ENCODE peak calls at places on chromosomes 7 and 10, in five cellular contexts. One of them, this sample, is unnamed.

GRCh38 chr10:7626283-7626682 is 40.5 kb downstream of the ITIH5 start:
- DNase-seq in lower lobe of right lung: no peak
- DNase-seq in Kasumi-1: no peak
- DNase-seq in C1 segment of cervical spinal cord: no peak
- DNase-seq in hepatic stellate cell: no peak
- DNase-seq in this sample: peak

GRCh38 chr10:24041030-24041429 is 167.9 kb upstream of the KIAA1217 start:
- DNase-seq in C1 segment of cervical spinal cord: no peak
- DNase-seq in hepatic stellate cell: no peak
- DNase-seq in lower lobe of right lung: no peak
- DNase-seq in Kasumi-1: no peak
- DNase-seq in this sample: no peak

GRCh38 chr7:157754416-157754790 is 417.6 kb downstream of the DNAJB6 start:
- DNase-seq in Kasumi-1: no peak
- DNase-seq in hepatic stellate cell: no peak
- DNase-seq in lower lobe of right lung: no peak
- DNase-seq in C1 segment of cervical spinal cord: no peak
- DNase-seq in this sample: no peak

GRCh38 chr10:68251625-68252275 is 19.8 kb upstream of the ATOH7 start:
- DNase-seq in lower lobe of right lung: no peak
- DNase-seq in Kasumi-1: no peak
- DNase-seq in hepatic stellate cell: no peak
- DNase-seq in C1 segment of cervical spinal cord: no peak
- DNase-seq in this sample: no peak

GRCh38 chr10:88620441-88620840 is 33.9 kb downstream of the LIPJ start:
- DNase-seq in Kasumi-1: no peak
- DNase-seq in lower lobe of right lung: no peak
- DNase-seq in C1 segment of cervical spinal cord: no peak
- DNase-seq in hepatic stellate cell: no peak
- DNase-seq in this sample: no peak

GRCh38 chr10:101311440-101312067 is 42.4 kb upstream of the BTRC start:
- DNase-seq in C1 segment of cervical spinal cord: no peak
- DNase-seq in Kasumi-1: no peak
- DNase-seq in lower lobe of right lung: no peak
- DNase-seq in hepatic stellate cell: no peak
- DNase-seq in this sample: no peak

GRCh38 chr7:55964802-55965470 is 551 bp downstream of the NIPSNAP2 start:
- DNase-seq in C1 segment of cervical spinal cord: peak
- DNase-seq in lower lobe of right lung: peak
- DNase-seq in hepatic stellate cell: peak
- DNase-seq in Kasumi-1: peak
- DNase-seq in this sample: peak

GRCh38 chr10:48807786-48808185 is 123.1 kb downstream of the WDFY4 start:
- DNase-seq in lower lobe of right lung: no peak
- DNase-seq in hepatic stellate cell: no peak
- DNase-seq in Kasumi-1: no peak
- DNase-seq in C1 segment of cervical spinal cord: no peak
- DNase-seq in this sample: no peak

GRCh38 chr10:107264742-107265141 is 100.2 kb upstream of the SORCS1 start:
- DNase-seq in Kasumi-1: peak
- DNase-seq in lower lobe of right lung: no peak
- DNase-seq in hepatic stellate cell: no peak
- DNase-seq in C1 segment of cervical spinal cord: no peak
- DNase-seq in this sample: no peak

GRCh38 chr7:157404845-157405481 is 68.2 kb downstream of the DNAJB6 start:
- DNase-seq in C1 segment of cervical spinal cord: no peak
- DNase-seq in Kasumi-1: peak
- DNase-seq in lower lobe of right lung: no peak
- DNase-seq in hepatic stellate cell: peak
- DNase-seq in this sample: peak

GRCh38 chr7:118142012-118142411 is 42.0 kb upstream of the LSM8 start:
- DNase-seq in C1 segment of cervical spinal cord: no peak
- DNase-seq in lower lobe of right lung: no peak
- DNase-seq in hepatic stellate cell: no peak
- DNase-seq in Kasumi-1: no peak
- DNase-seq in this sample: no peak

GRCh38 chr10:73965890-73966768 is 31.8 kb upstream of the VCL start:
- DNase-seq in hepatic stellate cell: peak
- DNase-seq in lower lobe of right lung: peak
- DNase-seq in Kasumi-1: peak
- DNase-seq in C1 segment of cervical spinal cord: peak
- DNase-seq in this sample: peak

GRCh38 chr10:970311-971149 is 17.7 kb upstream of the GTPBP4 start:
- DNase-seq in Kasumi-1: no peak
- DNase-seq in hepatic stellate cell: peak
- DNase-seq in lower lobe of right lung: no peak
- DNase-seq in C1 segment of cervical spinal cord: no peak
- DNase-seq in this sample: no peak

GRCh38 chr10:22481687-22482539 is 136.6 kb downstream of the SPAG6 start:
- DNase-seq in Kasumi-1: no peak
- DNase-seq in hepatic stellate cell: no peak
- DNase-seq in lower lobe of right lung: no peak
- DNase-seq in C1 segment of cervical spinal cord: no peak
- DNase-seq in this sample: no peak

GRCh38 chr10:78783753-78784152 is 285.0 kb upstream of the ZMIZ1 start:
- DNase-seq in hepatic stellate cell: no peak
- DNase-seq in C1 segment of cervical spinal cord: no peak
- DNase-seq in Kasumi-1: no peak
- DNase-seq in lower lobe of right lung: no peak
- DNase-seq in this sample: no peak

GRCh38 chr7:75920431-75921161 is 5.6 kb downstream of the POR start:
- DNase-seq in lower lobe of right lung: no peak
- DNase-seq in C1 segment of cervical spinal cord: no peak
- DNase-seq in hepatic stellate cell: no peak
- DNase-seq in Kasumi-1: no peak
- DNase-seq in this sample: no peak

GRCh38 chr10:88071814-88072380 is 208.5 kb downstream of the PTEN start:
- DNase-seq in Kasumi-1: no peak
- DNase-seq in hepatic stellate cell: no peak
- DNase-seq in C1 segment of cervical spinal cord: no peak
- DNase-seq in lower lobe of right lung: peak
- DNase-seq in this sample: no peak

GRCh38 chr10:4191354-4191753 is 406.3 kb upstream of the KLF6 start:
- DNase-seq in hepatic stellate cell: no peak
- DNase-seq in C1 segment of cervical spinal cord: no peak
- DNase-seq in lower lobe of right lung: no peak
- DNase-seq in Kasumi-1: no peak
- DNase-seq in this sample: no peak

GRCh38 chr10:82150123-82150900 is 275.3 kb downstream of the NRG3 start:
- DNase-seq in C1 segment of cervical spinal cord: peak
- DNase-seq in Kasumi-1: no peak
- DNase-seq in lower lobe of right lung: peak
- DNase-seq in hepatic stellate cell: no peak
- DNase-seq in this sample: no peak

GRCh38 chr7:111383133-111383532 is 179.2 kb downstream of the IMMP2L start:
- DNase-seq in hepatic stellate cell: no peak
- DNase-seq in lower lobe of right lung: no peak
- DNase-seq in C1 segment of cervical spinal cord: no peak
- DNase-seq in Kasumi-1: no peak
- DNase-seq in this sample: no peak

GRCh38 chr10:103062854-103063642 is 130.0 kb downstream of the NT5C2 start:
- DNase-seq in Kasumi-1: no peak
- DNase-seq in lower lobe of right lung: no peak
- DNase-seq in hepatic stellate cell: no peak
- DNase-seq in C1 segment of cervical spinal cord: peak
- DNase-seq in this sample: no peak

This sample was measured in uterus.